ENCODE peak calls at places on chromosomes 13 and 19, in eight cellular contexts. I is epithelial cell of proximal tubule, O is vagina, W is upper lobe of right lung, G is HFFc6, F is nephron progenitor cell, S is psoas muscle, C is GM13976. X is an unnamed sample.

GRCh38 chr13:76764429-76764828 is 121.8 kb downstream of the KCTD12 start:
- DNase-seq in I (no peak), O (no peak), W (peak), G (no peak), F (peak), S (peak), C (no peak), X (no peak)

GRCh38 chr13:100221166-100221565 is 132.3 kb downstream of the PCCA start:
- DNase-seq in I (no peak), O (no peak), W (no peak), G (no peak), F (no peak), S (no peak), C (no peak), X (no peak)

GRCh38 chr13:107778094-107778493 is 437.2 kb downstream of the LIG4 start:
- DNase-seq in I (no peak), O (no peak), W (no peak), G (no peak), F (no peak), S (no peak), C (no peak), X (no peak)

GRCh38 chr19:31334101-31334848 is 15.0 kb downstream of the TSHZ3 start:
- DNase-seq in I (no peak), O (no peak), W (no peak), G (peak), F (no peak), S (no peak), C (no peak), X (no peak)

GRCh38 chr19:10230155-10230903 is 802 bp downstream of the S1PR2 start:
- DNase-seq in I (no peak), O (no peak), W (peak), G (no peak), F (peak), S (peak), C (peak), X (peak)

GRCh38 chr19:34259367-34259865 is 5.1 kb downstream of the GARRE1 start:
- DNase-seq in I (no peak), O (no peak), W (no peak), G (peak), F (no peak), S (no peak), C (no peak), X (no peak)

GRCh38 chr19:17234911-17235617 is 9.0 kb downstream of the OCEL1 start:
- DNase-seq in I (no peak), O (no peak), W (no peak), G (no peak), F (peak), S (peak), C (peak), X (peak)

GRCh38 chr13:31756346-31756745 is 17.0 kb downstream of the RXFP2 start:
- DNase-seq in I (no peak), O (no peak), W (no peak), G (peak), F (no peak), S (no peak), C (no peak), X (no peak)

GRCh38 chr13:110985570-110985969 is 70.7 kb upstream of the ANKRD10 start:
- DNase-seq in I (no peak), O (no peak), W (no peak), G (no peak), F (no peak), S (no peak), C (no peak), X (no peak)

GRCh38 chr13:109130093-109130835 is 500.9 kb downstream of the MYO16 start:
- DNase-seq in I (no peak), O (no peak), W (no peak), G (no peak), F (no peak), S (no peak), C (no peak), X (no peak)

GRCh38 chr13:95924389-95924994 is 128.7 kb downstream of the UGGT2 start:
- DNase-seq in I (peak), O (no peak), W (no peak), G (peak), F (no peak), S (no peak), C (no peak), X (no peak)

GRCh38 chr13:49371943-49372636 is 71.8 kb downstream of the CAB39L start:
- DNase-seq in I (no peak), O (no peak), W (no peak), G (no peak), F (no peak), S (no peak), C (no peak), X (no peak)

GRCh38 chr13:20945952-20946383 is 43.4 kb upstream of the XPO4 start:
- DNase-seq in I (no peak), O (no peak), W (peak), G (no peak), F (peak), S (no peak), C (no peak), X (no peak)

GRCh38 chr19:7197169-7197759 is 97.0 kb downstream of the INSR start:
- DNase-seq in I (peak), O (no peak), W (peak), G (peak), F (peak), S (peak), C (peak), X (peak)

GRCh38 chr19:48615145-48616040 is 517 bp upstream of the FAM83E start:
- DNase-seq in I (no peak), O (no peak), W (no peak), G (no peak), F (no peak), S (no peak), C (no peak), X (no peak)

GRCh38 chr19:33396701-33397535 is 23.4 kb downstream of the CEBPG start:
- DNase-seq in I (no peak), O (no peak), W (peak), G (no peak), F (peak), S (peak), C (no peak), X (no peak)

GRCh38 chr13:32829676-32830091 is 186.5 kb upstream of the KL start:
- DNase-seq in I (peak), O (no peak), W (no peak), G (peak), F (no peak), S (no peak), C (no peak), X (no peak)
- TF ChIP-seq CTCF in I (no peak), O (no peak), W (no peak), G (no peak), F (no peak), S (no peak), C (no peak), X (no peak)

GRCh38 chr19:18672606-18673337 is 10.7 kb upstream of the CRTC1 start:
- DNase-seq in I (no peak), O (no peak), W (no peak), G (no peak), F (no peak), S (peak), C (no peak), X (no peak)
- TF ChIP-seq CTCF in I (peak), O (no peak), W (peak), G (peak), F (no peak), S (peak), C (no peak), X (no peak)

DNA sequence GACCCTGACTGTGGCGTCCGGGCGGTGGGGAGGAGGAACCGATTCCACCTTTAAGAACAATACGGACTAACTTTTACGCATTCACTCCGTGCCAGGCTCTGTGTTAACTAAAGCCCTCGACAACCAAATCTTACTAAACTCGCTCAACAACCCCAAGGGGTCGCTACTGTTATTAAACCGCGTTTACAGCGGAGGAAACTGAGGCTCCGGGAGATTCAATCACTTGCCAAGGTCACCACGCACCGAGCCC is 1.2 kb downstream of the SAMD1 start:
- DNase-seq in I (no peak), O (no peak), W (no peak), G (no peak), F (no peak), S (no peak), C (no peak), X (no peak)
- TF ChIP-seq CTCF in I (peak), O (no peak), W (peak), G (peak), F (no peak), S (no peak), C (no peak), X (peak)

GRCh38 chr19:58545286-58546068 is 1.6 kb downstream of the TRIM28 start:
- DNase-seq in I (no peak), O (no peak), W (no peak), G (no peak), F (no peak), S (no peak), C (no peak), X (no peak)

GRCh38 chr19:58544591-58545285 is 874 bp downstream of the TRIM28 start:
- DNase-seq in I (no peak), O (no peak), W (peak), G (no peak), F (peak), S (no peak), C (peak), X (peak)

GRCh38 chr19:58547323-58548312 is 3.8 kb downstream of the TRIM28 start:
- DNase-seq in I (no peak), O (no peak), W (no peak), G (no peak), F (no peak), S (no peak), C (no peak), X (no peak)

GRCh38 chr19:58546131-58546530 is 2.3 kb downstream of the TRIM28 start:
- DNase-seq in I (no peak), O (no peak), W (no peak), G (no peak), F (no peak), S (no peak), C (no peak), X (no peak)

DNA sequence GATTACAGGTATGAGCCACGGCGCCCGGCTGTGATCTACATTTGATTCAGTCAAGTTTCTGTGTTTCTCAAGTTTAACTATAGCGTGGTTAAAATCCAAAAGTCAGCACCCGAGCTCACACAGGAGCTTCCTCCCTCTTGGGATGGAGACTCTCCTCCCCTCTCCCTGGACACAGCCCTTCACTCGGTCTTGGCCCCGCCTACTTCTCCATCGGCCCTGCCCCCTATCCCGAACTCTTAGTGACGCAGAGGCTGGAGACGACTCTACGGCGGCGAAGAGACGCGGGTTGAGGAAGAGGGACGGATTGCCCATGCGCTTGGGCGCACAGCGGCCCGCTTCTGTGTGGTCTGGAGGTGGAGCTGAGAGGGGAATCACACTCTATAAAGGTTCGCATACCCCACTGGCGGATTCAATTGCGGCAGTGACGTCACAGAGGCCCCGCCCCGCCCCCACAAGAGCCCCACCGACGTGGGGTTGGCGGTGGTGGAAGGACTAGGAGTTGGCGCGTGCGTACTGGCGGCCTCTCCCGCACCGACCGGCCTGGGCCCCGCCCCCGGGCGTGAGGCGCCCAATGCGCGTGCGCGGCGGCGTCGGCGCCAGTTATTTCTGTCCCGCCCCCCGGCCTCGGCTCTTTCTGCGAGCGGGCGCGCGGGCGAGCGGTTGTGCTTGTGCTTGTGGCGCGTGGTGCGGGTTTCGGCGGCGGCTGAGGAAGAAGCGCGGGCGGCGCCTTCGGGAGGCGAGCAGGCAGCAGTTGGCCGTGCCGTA is at the start of gene TRIM28:
- DNase-seq in I (peak), O (no peak), W (peak), G (peak), F (peak), S (peak), C (peak), X (peak)
- TF ChIP-seq CTCF in I (no peak), O (no peak), W (no peak), G (no peak), F (no peak), S (no peak), C (no peak), X (no peak)

DNA sequence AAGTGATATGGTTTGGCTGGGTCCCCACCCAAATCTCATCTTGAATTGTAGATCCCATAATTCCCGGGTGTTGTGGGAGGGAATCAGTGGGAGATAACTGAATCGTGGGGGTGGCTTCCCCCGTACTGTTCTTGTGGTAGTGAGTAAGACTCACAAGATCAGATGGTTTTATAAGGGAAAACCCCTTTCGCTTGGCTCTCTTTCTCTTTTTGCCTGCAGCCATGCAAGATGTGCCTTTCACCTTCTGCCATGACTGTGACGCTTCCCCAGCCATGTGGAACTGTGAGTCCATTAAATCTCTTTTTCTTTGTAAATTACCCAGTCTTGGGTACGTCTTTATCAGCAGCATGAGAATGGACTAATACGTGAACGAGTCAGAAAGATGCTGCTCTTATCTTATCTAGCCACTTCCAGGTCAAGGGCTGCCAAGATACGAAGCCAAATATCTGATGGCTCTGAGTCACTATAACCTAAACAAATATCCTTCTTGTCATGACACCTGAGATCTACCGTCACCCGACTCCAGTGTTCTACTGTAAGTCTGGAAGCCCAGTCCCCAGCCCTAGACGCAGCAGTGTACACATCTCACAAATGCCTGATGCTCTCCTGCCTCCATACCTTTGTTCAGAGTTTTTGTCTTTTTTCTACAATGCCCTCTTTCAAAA is 45.9 kb downstream of the SLC15A1 start:
- DNase-seq in I (peak), O (no peak), W (no peak), G (no peak), F (no peak), S (no peak), C (no peak), X (no peak)
- TF ChIP-seq CTCF in I (no peak), O (no peak), W (no peak), G (no peak), F (no peak), S (no peak), C (no peak), X (no peak)

GRCh38 chr19:5561559-5561958 is 6.2 kb downstream of the TINCR start:
- DNase-seq in I (no peak), O (no peak), W (no peak), G (no peak), F (no peak), S (no peak), C (no peak), X (no peak)
- TF ChIP-seq CTCF in I (peak), O (no peak), W (peak), G (peak), F (peak), S (peak), C (peak), X (peak)

GRCh38 chr13:35822666-35823065 is 308.5 kb downstream of the DCLK1 start:
- DNase-seq in I (no peak), O (no peak), W (no peak), G (no peak), F (no peak), S (no peak), C (no peak), X (no peak)

GRCh38 chr13:35824395-35824794 is 306.8 kb downstream of the DCLK1 start:
- DNase-seq in I (no peak), O (no peak), W (no peak), G (no peak), F (no peak), S (no peak), C (no peak), X (no peak)

GRCh38 chr13:35824825-35825224 is 306.4 kb downstream of the DCLK1 start:
- DNase-seq in I (no peak), O (no peak), W (no peak), G (no peak), F (no peak), S (no peak), C (no peak), X (no peak)

GRCh38 chr13:35830850-35831450 is 300.2 kb downstream of the DCLK1 start:
- DNase-seq in I (no peak), O (no peak), W (no peak), G (no peak), F (no peak), S (no peak), C (no peak), X (no peak)

GRCh38 chr13:35826626-35827254 is 304.4 kb downstream of the DCLK1 start:
- DNase-seq in I (no peak), O (no peak), W (no peak), G (no peak), F (peak), S (no peak), C (no peak), X (no peak)
- TF ChIP-seq CTCF in I (peak), O (no peak), W (no peak), G (peak), F (peak), S (no peak), C (peak), X (peak)